ENCODE peak calls at places on chromosome 4, in eight cellular contexts. One of them, this sample, is unnamed.
A peak's percentile ranks its signal among the peaks of the same experiment; 100 is the strongest.

GRCh38 chr4:88616275-88616996 is 24.2 kb downstream of the HERC3 start:
- DNase-seq in cardiac muscle cell: no peak
- DNase-seq in tibial nerve: no peak
- DNase-seq in AG10803: peak; percentile 98
- DNase-seq in fibroblast of lung: peak; percentile 93
- DNase-seq in sigmoid colon: no peak
- DNase-seq in heart left ventricle: no peak
- DNase-seq in AG04450: no peak
- DNase-seq in this sample: peak; percentile 78

GRCh38 chr4:132015321-132015720 is 1133.8 kb upstream of the PCDH10 start:
- DNase-seq in sigmoid colon: no peak
- DNase-seq in cardiac muscle cell: no peak
- DNase-seq in tibial nerve: no peak
- DNase-seq in heart left ventricle: no peak
- DNase-seq in fibroblast of lung: no peak
- DNase-seq in AG04450: no peak
- DNase-seq in AG10803: no peak
- DNase-seq in this sample: no peak

GRCh38 chr4:128751354-128751753 is 58.1 kb upstream of the JADE1 start:
- DNase-seq in AG04450: no peak
- DNase-seq in heart left ventricle: no peak
- DNase-seq in sigmoid colon: no peak
- DNase-seq in fibroblast of lung: peak; percentile 30
- DNase-seq in AG10803: peak; percentile 11
- DNase-seq in cardiac muscle cell: no peak
- DNase-seq in tibial nerve: no peak
- DNase-seq in this sample: no peak

GRCh38 chr4:22689428-22689827 is 3.3 kb upstream of the GBA3 start:
- DNase-seq in AG04450: no peak
- DNase-seq in fibroblast of lung: no peak
- DNase-seq in AG10803: no peak
- DNase-seq in tibial nerve: no peak
- DNase-seq in heart left ventricle: no peak
- DNase-seq in cardiac muscle cell: no peak
- DNase-seq in sigmoid colon: no peak
- DNase-seq in this sample: no peak

GRCh38 chr4:139416073-139416673 is 37.7 kb upstream of the RAB33B start:
- DNase-seq in fibroblast of lung: peak; percentile 48
- DNase-seq in AG04450: peak; percentile 32
- DNase-seq in sigmoid colon: no peak
- DNase-seq in heart left ventricle: no peak
- DNase-seq in AG10803: peak; percentile 61
- DNase-seq in cardiac muscle cell: peak; percentile 28
- DNase-seq in tibial nerve: no peak
- DNase-seq in this sample: peak; percentile 80

GRCh38 chr4:545612-546011 is 30.5 kb downstream of the TMEM271 start:
- DNase-seq in sigmoid colon: no peak
- DNase-seq in fibroblast of lung: no peak
- DNase-seq in AG10803: no peak
- DNase-seq in AG04450: no peak
- DNase-seq in cardiac muscle cell: no peak
- DNase-seq in heart left ventricle: no peak
- DNase-seq in tibial nerve: no peak
- DNase-seq in this sample: no peak

GRCh38 chr4:17997129-17997528 is 24.4 kb downstream of the LCORL start:
- DNase-seq in heart left ventricle: no peak
- DNase-seq in fibroblast of lung: no peak
- DNase-seq in AG04450: no peak
- DNase-seq in sigmoid colon: no peak
- DNase-seq in AG10803: no peak
- DNase-seq in cardiac muscle cell: no peak
- DNase-seq in tibial nerve: no peak
- DNase-seq in this sample: no peak

GRCh38 chr4:67725981-67726380 is 25.0 kb upstream of the UBA6 start:
- DNase-seq in fibroblast of lung: peak; percentile 91
- DNase-seq in sigmoid colon: no peak
- DNase-seq in AG04450: no peak
- DNase-seq in tibial nerve: no peak
- DNase-seq in heart left ventricle: no peak
- DNase-seq in AG10803: peak; percentile 69
- DNase-seq in cardiac muscle cell: no peak
- DNase-seq in this sample: peak; percentile 78

GRCh38 chr4:164221631-164222030 is 532.3 kb upstream of the SMIM31 start:
- DNase-seq in fibroblast of lung: peak; percentile 44
- DNase-seq in AG10803: no peak
- DNase-seq in sigmoid colon: no peak
- DNase-seq in tibial nerve: no peak
- DNase-seq in AG04450: no peak
- DNase-seq in cardiac muscle cell: no peak
- DNase-seq in heart left ventricle: no peak
- DNase-seq in this sample: no peak

GRCh38 chr4:187961961-187962360 is 33.6 kb upstream of the ZFP42 start:
- DNase-seq in cardiac muscle cell: no peak
- DNase-seq in AG04450: no peak
- DNase-seq in heart left ventricle: no peak
- DNase-seq in fibroblast of lung: no peak
- DNase-seq in tibial nerve: no peak
- DNase-seq in sigmoid colon: no peak
- DNase-seq in AG10803: no peak
- DNase-seq in this sample: no peak

GRCh38 chr4:2868840-2869487 is 25.3 kb downstream of the ADD1 start:
- DNase-seq in tibial nerve: no peak
- DNase-seq in AG04450: no peak
- DNase-seq in heart left ventricle: no peak
- DNase-seq in sigmoid colon: no peak
- DNase-seq in fibroblast of lung: no peak
- DNase-seq in AG10803: no peak
- DNase-seq in cardiac muscle cell: no peak
- DNase-seq in this sample: no peak
- H3K4me3 ChIP-seq in tibial nerve: peak overlapping the region; percentile 9
- H3K4me3 ChIP-seq in AG04450: peak overlapping the region; percentile 46
- H3K4me3 ChIP-seq in heart left ventricle: peak overlapping the region; percentile 34
- H3K4me3 ChIP-seq in sigmoid colon: peak overlapping the region; percentile 12
- H3K4me3 ChIP-seq in fibroblast of lung: peak overlapping the region; percentile 55
- H3K4me3 ChIP-seq in AG10803: no peak overlapping the region
- H3K4me3 ChIP-seq in cardiac muscle cell: no peak overlapping the region
- H3K4me3 ChIP-seq in this sample: peak overlapping the region; percentile 37

GRCh38 chr4:140628016-140628415 is 59.3 kb upstream of the UCP1 start:
- DNase-seq in AG04450: no peak
- DNase-seq in sigmoid colon: no peak
- DNase-seq in AG10803: no peak
- DNase-seq in heart left ventricle: no peak
- DNase-seq in fibroblast of lung: no peak
- DNase-seq in tibial nerve: no peak
- DNase-seq in cardiac muscle cell: no peak
- DNase-seq in this sample: no peak

GRCh38 chr4:140621161-140621560 is 52.4 kb upstream of the UCP1 start:
- DNase-seq in tibial nerve: no peak
- DNase-seq in AG10803: no peak
- DNase-seq in fibroblast of lung: no peak
- DNase-seq in sigmoid colon: no peak
- DNase-seq in AG04450: no peak
- DNase-seq in heart left ventricle: no peak
- DNase-seq in cardiac muscle cell: no peak
- DNase-seq in this sample: no peak

GRCh38 chr4:140630246-140630645 is 61.5 kb upstream of the UCP1 start:
- DNase-seq in tibial nerve: no peak
- DNase-seq in AG10803: no peak
- DNase-seq in AG04450: no peak
- DNase-seq in sigmoid colon: no peak
- DNase-seq in fibroblast of lung: no peak
- DNase-seq in cardiac muscle cell: no peak
- DNase-seq in heart left ventricle: no peak
- DNase-seq in this sample: no peak

GRCh38 chr4:140622333-140622958 is 53.7 kb upstream of the UCP1 start:
- DNase-seq in heart left ventricle: no peak
- DNase-seq in sigmoid colon: no peak
- DNase-seq in fibroblast of lung: no peak
- DNase-seq in tibial nerve: no peak
- DNase-seq in cardiac muscle cell: no peak
- DNase-seq in AG10803: no peak
- DNase-seq in AG04450: no peak
- DNase-seq in this sample: no peak

GRCh38 chr4:140626982-140627381 is 58.2 kb upstream of the UCP1 start:
- DNase-seq in tibial nerve: no peak
- DNase-seq in AG04450: no peak
- DNase-seq in heart left ventricle: no peak
- DNase-seq in fibroblast of lung: no peak
- DNase-seq in cardiac muscle cell: no peak
- DNase-seq in sigmoid colon: no peak
- DNase-seq in AG10803: no peak
- DNase-seq in this sample: peak; percentile 52
- TF ChIP-seq CTCF in tibial nerve: no peak
- TF ChIP-seq CTCF in AG04450: peak; percentile 9
- TF ChIP-seq CTCF in heart left ventricle: no peak
- TF ChIP-seq CTCF in fibroblast of lung: peak; percentile 7
- TF ChIP-seq CTCF in cardiac muscle cell: peak; percentile 22
- TF ChIP-seq CTCF in sigmoid colon: no peak
- TF ChIP-seq CTCF in AG10803: no peak
- TF ChIP-seq CTCF in this sample: peak; percentile 60

DNA sequence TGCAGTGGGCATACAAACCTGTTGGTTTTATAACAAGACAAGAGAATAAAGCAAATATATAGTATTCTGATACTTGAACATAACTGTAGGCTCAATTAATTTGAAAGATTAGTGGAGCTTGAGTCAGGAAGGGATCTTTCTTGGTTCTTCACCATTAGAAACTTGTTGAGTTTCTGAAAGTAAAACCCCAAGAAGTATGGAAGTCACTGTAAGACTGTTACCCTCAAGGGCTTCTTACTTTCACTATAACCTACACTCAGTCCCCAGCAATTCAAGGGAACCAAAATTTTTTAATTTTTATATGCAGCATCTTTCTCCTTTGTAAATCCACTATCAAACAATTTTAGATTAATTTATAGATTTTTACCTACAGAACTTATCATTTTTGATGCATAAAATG is 2019.2 kb upstream of the ADGRL3 start:
- DNase-seq in AG10803: no peak
- DNase-seq in AG04450: no peak
- DNase-seq in fibroblast of lung: no peak
- DNase-seq in sigmoid colon: no peak
- DNase-seq in cardiac muscle cell: no peak
- DNase-seq in heart left ventricle: no peak
- DNase-seq in tibial nerve: no peak
- DNase-seq in this sample: no peak
- H3K4me3 ChIP-seq in AG10803: no peak overlapping the region
- H3K4me3 ChIP-seq in AG04450: no peak overlapping the region
- H3K4me3 ChIP-seq in fibroblast of lung: no peak overlapping the region
- H3K4me3 ChIP-seq in sigmoid colon: no peak overlapping the region
- H3K4me3 ChIP-seq in cardiac muscle cell: no peak overlapping the region
- H3K4me3 ChIP-seq in heart left ventricle: no peak overlapping the region
- H3K4me3 ChIP-seq in tibial nerve: no peak overlapping the region
- H3K4me3 ChIP-seq in this sample: no peak overlapping the region

DNA sequence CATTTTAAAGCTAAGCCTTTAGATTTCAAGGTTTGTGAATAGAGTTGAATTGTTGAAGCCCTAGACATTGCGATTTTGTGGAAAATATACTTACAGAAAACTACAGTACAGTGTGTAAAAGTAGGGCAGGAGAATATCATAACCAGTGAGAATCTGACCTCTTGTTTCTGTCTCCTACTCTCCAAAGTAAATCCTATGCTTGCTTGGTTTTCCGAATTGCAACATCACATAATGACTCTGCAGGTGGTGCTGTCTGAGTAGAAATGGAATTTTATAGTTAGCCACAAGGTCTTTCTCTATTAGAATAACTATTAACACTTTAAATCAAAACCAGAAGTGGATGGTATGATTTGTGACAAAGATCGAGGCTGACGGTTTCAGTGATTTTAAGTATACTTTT is 505.6 kb downstream of the RAPGEF2 start:
- DNase-seq in heart left ventricle: no peak
- DNase-seq in tibial nerve: no peak
- DNase-seq in sigmoid colon: no peak
- DNase-seq in AG10803: no peak
- DNase-seq in AG04450: no peak
- DNase-seq in cardiac muscle cell: no peak
- DNase-seq in fibroblast of lung: peak; percentile 51
- DNase-seq in this sample: peak; percentile 61
- TF ChIP-seq CTCF in heart left ventricle: no peak
- TF ChIP-seq CTCF in tibial nerve: no peak
- TF ChIP-seq CTCF in sigmoid colon: no peak
- TF ChIP-seq CTCF in AG10803: no peak
- TF ChIP-seq CTCF in AG04450: no peak
- TF ChIP-seq CTCF in cardiac muscle cell: peak; percentile 7
- TF ChIP-seq CTCF in fibroblast of lung: no peak
- TF ChIP-seq CTCF in this sample: peak; percentile 24

This sample was measured in choroid plexus epithelial cell.